ENCODE peak calls at places on chromosomes 6 and 20, in ten cellular contexts. K, O, J, Y, N, U, R, F, H and I are unnamed samples. For H3K4me1, the result is how much of the 10 kb centered on the place peaks cover.

GRCh38 chr6:77178821-77179220 is 284.5 kb downstream of the HTR1B start:
- DNase-seq in K (peak), O (no peak), J (no peak), Y (no peak), N (peak), U (no peak), R (no peak), F (no peak), H (no peak), I (no peak)

GRCh38 chr20:7029005-7029404 is 261.5 kb downstream of the BMP2 start:
- DNase-seq in K (no peak), O (no peak), J (no peak), Y (no peak), N (no peak), U (no peak), R (no peak), F (no peak), H (no peak), I (no peak)

GRCh38 chr6:39696986-39697788 is 28.0 kb downstream of the KIF6 start:
- DNase-seq in K (no peak), O (no peak), J (no peak), Y (no peak), N (no peak), U (no peak), R (no peak), F (no peak), H (no peak), I (no peak)

GRCh38 chr6:52361347-52361944 is 505 bp upstream of the PAQR8 start:
- DNase-seq in K (peak), O (peak), J (no peak), Y (peak), N (no peak), U (peak), R (no peak), F (no peak), H (no peak), I (peak)

GRCh38 chr6:692356-692851 is 535 bp downstream of the EXOC2 start:
- DNase-seq in K (peak), O (peak), J (no peak), Y (peak), N (peak), U (peak), R (peak), F (peak), H (peak), I (peak)

GRCh38 chr6:1678201-1678600 is 68.5 kb downstream of the FOXC1 start:
- DNase-seq in K (no peak), O (peak), J (no peak), Y (peak), N (no peak), U (peak), R (no peak), F (no peak), H (peak), I (no peak)

GRCh38 chr6:33276864-33277662 is at the start of gene B3GALT4:
- DNase-seq in K (peak), O (peak), J (peak), Y (peak), N (peak), U (peak), R (peak), F (peak), H (peak), I (no peak)

GRCh38 chr6:168078943-168079405 is at the start of gene FRMD1:
- DNase-seq in K (no peak), O (no peak), J (no peak), Y (no peak), N (no peak), U (no peak), R (no peak), F (no peak), H (no peak), I (no peak)

GRCh38 chr6:56652994-56653393 is 10.3 kb upstream of the DST start:
- DNase-seq in K (peak), O (no peak), J (no peak), Y (no peak), N (peak), U (no peak), R (no peak), F (no peak), H (peak), I (no peak)

GRCh38 chr6:144055121-144055931 is 40.0 kb downstream of the SF3B5 start:
- DNase-seq in K (peak), O (no peak), J (no peak), Y (no peak), N (no peak), U (no peak), R (peak), F (no peak), H (no peak), I (no peak)

GRCh38 chr6:123941855-123942254 is 138.2 kb downstream of the NKAIN2 start:
- DNase-seq in K (no peak), O (no peak), J (no peak), Y (no peak), N (no peak), U (no peak), R (no peak), F (no peak), H (no peak), I (no peak)

GRCh38 chr6:158958504-158959386 is 41.3 kb downstream of the RSPH3 start:
- DNase-seq in K (no peak), O (no peak), J (no peak), Y (no peak), N (peak), U (no peak), R (no peak), F (no peak), H (no peak), I (no peak)

GRCh38 chr6:76682842-76683241 is 610.4 kb upstream of the IMPG1 start:
- DNase-seq in K (peak), O (no peak), J (no peak), Y (peak), N (no peak), U (no peak), R (no peak), F (no peak), H (peak), I (no peak)

GRCh38 chr20:63652192-63652980 is 838 bp downstream of the STMN3 start:
- DNase-seq in K (peak), O (no peak), J (no peak), Y (peak), N (no peak), U (peak), R (peak), F (peak), H (no peak), I (no peak)

GRCh38 chr20:3714092-3714491 is 1.7 kb upstream of the SIGLEC1 start:
- DNase-seq in K (no peak), O (no peak), J (no peak), Y (no peak), N (no peak), U (peak), R (no peak), F (no peak), H (no peak), I (no peak)

GRCh38 chr20:13396036-13396435 is 175.0 kb downstream of the ISM1 start:
- DNase-seq in K (peak), O (no peak), J (no peak), Y (no peak), N (no peak), U (no peak), R (no peak), F (no peak), H (no peak), I (no peak)

GRCh38 chr6:147131728-147132127 is 72.5 kb upstream of the STXBP5 start:
- DNase-seq in K (peak), O (no peak), J (no peak), Y (peak), N (no peak), U (no peak), R (no peak), F (no peak), H (no peak), I (no peak)

GRCh38 chr6:18997375-18997826 is 610.3 kb downstream of the RNF144B start:
- DNase-seq in K (peak), O (peak), J (no peak), Y (peak), N (peak), U (peak), R (no peak), F (no peak), H (peak), I (no peak)

GRCh38 chr20:59159822-59160740 is 3.5 kb upstream of the ZNF831 start:
- DNase-seq in K (no peak), O (no peak), J (no peak), Y (no peak), N (no peak), U (no peak), R (peak), F (no peak), H (no peak), I (no peak)
- H3K4me3 ChIP-seq in K (no peak), O (no peak), J (no peak), Y (no peak), N (no peak), U (no peak), R (peak), F (no peak), H (no peak), I (no peak)

GRCh38 chr6:7114744-7115451 is 7.1 kb downstream of the RREB1 start:
- DNase-seq in K (no peak), O (no peak), J (no peak), Y (no peak), N (no peak), U (no peak), R (no peak), F (no peak), H (no peak), I (no peak)
- H3K27ac ChIP-seq in K (no peak), O (no peak), J (no peak), Y (no peak), N (no peak), U (peak), R (no peak), F (no peak), H (no peak), I (no peak)

GRCh38 chr6:134309227-134309626 is 8.7 kb downstream of the SGK1 start:
- DNase-seq in K (no peak), O (peak), J (no peak), Y (no peak), N (no peak), U (peak), R (no peak), F (no peak), H (no peak), I (no peak)

GRCh38 chr6:134310817-134311216 is 7.1 kb downstream of the SGK1 start:
- DNase-seq in K (no peak), O (no peak), J (no peak), Y (no peak), N (no peak), U (no peak), R (no peak), F (no peak), H (no peak), I (no peak)

GRCh38 chr6:134310206-134310605 is 7.7 kb downstream of the SGK1 start:
- DNase-seq in K (peak), O (no peak), J (no peak), Y (no peak), N (no peak), U (no peak), R (no peak), F (no peak), H (no peak), I (no peak)

GRCh38 chr6:134314236-134314821 is 3.6 kb downstream of the SGK1 start:
- DNase-seq in K (no peak), O (no peak), J (no peak), Y (no peak), N (no peak), U (no peak), R (no peak), F (no peak), H (no peak), I (no peak)

GRCh38 chr6:134312038-134312660 is 5.8 kb downstream of the SGK1 start:
- DNase-seq in K (no peak), O (no peak), J (no peak), Y (peak), N (no peak), U (no peak), R (no peak), F (no peak), H (no peak), I (no peak)
- H3K4me1 ChIP-seq in K (under half), O (under half), J (under half), Y (under half), N (under half), U (under half), R (under half), F (under half), H (under half), I (under half)

GRCh38 chr6:154478021-154478651 is 32.3 kb downstream of the CNKSR3 start:
- DNase-seq in K (peak), O (peak), J (no peak), Y (no peak), N (no peak), U (no peak), R (no peak), F (peak), H (no peak), I (no peak)

GRCh38 chr6:154479388-154480143 is 30.9 kb downstream of the CNKSR3 start:
- DNase-seq in K (peak), O (no peak), J (no peak), Y (no peak), N (no peak), U (no peak), R (no peak), F (no peak), H (peak), I (no peak)

GRCh38 chr6:154478691-154479090 is 31.8 kb downstream of the CNKSR3 start:
- DNase-seq in K (peak), O (no peak), J (no peak), Y (no peak), N (no peak), U (no peak), R (no peak), F (no peak), H (no peak), I (no peak)

GRCh38 chr6:154481541-154482013 is 28.9 kb downstream of the CNKSR3 start:
- DNase-seq in K (no peak), O (no peak), J (no peak), Y (no peak), N (no peak), U (no peak), R (no peak), F (no peak), H (no peak), I (no peak)

GRCh38 chr6:154480144-154480639 is 30.3 kb downstream of the CNKSR3 start:
- DNase-seq in K (no peak), O (no peak), J (no peak), Y (no peak), N (no peak), U (no peak), R (no peak), F (no peak), H (no peak), I (no peak)
- H3K4me3 ChIP-seq in K (peak), O (no peak), J (peak), Y (no peak), N (no peak), U (no peak), R (no peak), F (no peak), H (no peak), I (no peak)

GRCh38 chr20:49597825-49598395 is 30.0 kb upstream of the PTGIS start:
- DNase-seq in K (no peak), O (no peak), J (no peak), Y (no peak), N (no peak), U (no peak), R (no peak), F (no peak), H (no peak), I (no peak)

GRCh38 chr20:49603209-49603627 is 35.3 kb upstream of the PTGIS start:
- DNase-seq in K (peak), O (no peak), J (no peak), Y (peak), N (no peak), U (no peak), R (no peak), F (no peak), H (peak), I (no peak)

GRCh38 chr20:49602370-49603208 is 34.7 kb upstream of the PTGIS start:
- DNase-seq in K (no peak), O (no peak), J (no peak), Y (no peak), N (no peak), U (no peak), R (no peak), F (no peak), H (no peak), I (no peak)

GRCh38 chr20:49601153-49601924 is 33.4 kb upstream of the PTGIS start:
- DNase-seq in K (no peak), O (no peak), J (no peak), Y (no peak), N (no peak), U (no peak), R (no peak), F (no peak), H (no peak), I (no peak)

DNA sequence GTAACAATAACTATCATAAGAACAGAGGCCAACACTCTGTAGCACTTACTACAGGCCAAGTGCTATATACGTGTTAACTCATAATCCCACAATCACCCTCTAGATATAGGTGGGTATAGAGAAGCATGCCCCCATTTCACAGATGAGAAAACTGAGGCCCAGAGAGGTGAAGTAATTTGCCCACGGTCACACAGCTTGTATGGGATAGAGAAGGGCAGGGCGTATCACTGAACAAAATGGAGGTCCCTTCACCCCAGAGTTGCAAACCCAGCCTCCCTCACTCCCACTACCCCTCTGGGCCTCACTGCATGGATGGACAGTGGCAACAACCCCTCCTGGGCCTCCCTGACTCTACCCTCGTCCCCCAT is 31.8 kb upstream of the PTGIS start:
- DNase-seq in K (no peak), O (no peak), J (no peak), Y (no peak), N (no peak), U (no peak), R (no peak), F (no peak), H (no peak), I (no peak)
- H3K27ac ChIP-seq in K (no peak), O (peak), J (peak), Y (no peak), N (no peak), U (no peak), R (no peak), F (no peak), H (no peak), I (no peak)

DNA sequence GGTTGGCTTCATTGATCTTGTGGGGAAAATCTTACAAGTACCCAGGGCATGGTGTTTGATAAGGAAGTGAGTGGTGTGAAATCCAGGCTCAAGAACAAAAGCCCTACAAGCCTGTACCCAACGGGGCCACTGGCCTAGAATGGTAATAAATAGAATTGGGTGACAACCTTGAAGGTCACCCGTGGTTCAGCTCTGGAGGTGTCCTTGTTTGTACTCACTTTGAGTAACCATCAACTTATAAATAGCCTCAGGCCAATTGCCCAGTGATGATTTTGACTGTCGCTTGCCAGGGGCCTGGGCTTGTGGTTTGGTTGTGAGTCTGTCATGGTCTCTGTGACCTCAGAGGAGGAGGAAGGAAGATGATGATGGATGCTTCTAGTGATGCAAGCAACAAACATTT is 87.8 kb downstream of the PHACTR3 start:
- DNase-seq in K (no peak), O (no peak), J (no peak), Y (no peak), N (no peak), U (peak), R (no peak), F (no peak), H (no peak), I (no peak)
- H3K4me1 ChIP-seq in K (under half), O (under half), J (under half), Y (under half), N (under half), U (under half), R (under half), F (under half), H (under half), I (under half)

GRCh38 chr6:27901801-27902200 is 10.4 kb downstream of the OR2B2 start:
- DNase-seq in K (no peak), O (no peak), J (no peak), Y (peak), N (no peak), U (no peak), R (no peak), F (no peak), H (no peak), I (no peak)
- H3K4me3 ChIP-seq in K (no peak), O (no peak), J (no peak), Y (peak), N (no peak), U (no peak), R (no peak), F (no peak), H (no peak), I (peak)

GRCh38 chr6:27517928-27518787 is 45.3 kb upstream of the ZNF184 start:
- DNase-seq in K (peak), O (no peak), J (no peak), Y (no peak), N (peak), U (no peak), R (no peak), F (no peak), H (no peak), I (no peak)
- H3K27ac ChIP-seq in K (peak), O (peak), J (peak), Y (no peak), N (peak), U (peak), R (peak), F (peak), H (no peak), I (peak)

GRCh38 chr6:157558487-157559200 is 177.7 kb downstream of the ZDHHC14 start:
- DNase-seq in K (no peak), O (no peak), J (no peak), Y (no peak), N (no peak), U (no peak), R (no peak), F (no peak), H (no peak), I (no peak)
- H3K4me1 ChIP-seq in K (under half), O (under half), J (under half), Y (under half), N (under half), U (under half), R (under half), F (under half), H (under half), I (under half)

DNA sequence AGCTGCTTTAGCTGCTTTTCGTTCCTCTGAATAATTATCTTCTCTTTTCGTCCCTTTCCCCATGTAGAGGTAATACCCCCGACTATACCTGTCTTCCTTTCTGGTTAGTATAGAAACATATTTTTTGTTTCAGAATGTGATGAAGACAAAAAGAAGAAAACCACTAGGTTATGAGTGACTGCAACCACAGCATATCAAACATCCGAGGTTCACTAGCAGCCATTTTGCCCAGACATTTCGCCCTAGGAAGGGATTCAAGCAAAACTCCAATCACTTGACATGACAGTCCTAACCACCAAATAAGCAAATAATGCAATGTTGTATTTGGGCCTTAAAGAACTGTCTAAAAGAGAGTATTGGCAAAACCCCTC is 9.4 kb downstream of the SNX5 start:
- DNase-seq in K (no peak), O (no peak), J (no peak), Y (no peak), N (no peak), U (no peak), R (no peak), F (no peak), H (no peak), I (no peak)
- H3K4me3 ChIP-seq in K (peak), O (no peak), J (no peak), Y (peak), N (no peak), U (no peak), R (peak), F (no peak), H (no peak), I (no peak)